ENCODE peak calls at places on chromosomes 2 and 18, in five cellular contexts. B, A, O, P and X are unnamed samples.

GRCh38 chr2:74239346-74239745 is 40.9 kb downstream of the MTHFD2 start:
- DNase-seq in B (no peak), A (no peak), O (no peak), P (no peak), X (no peak)

GRCh38 chr2:239469101-239469960 is 68.5 kb upstream of the HDAC4 start:
- DNase-seq in B (no peak), A (no peak), O (no peak), P (no peak), X (no peak)

GRCh38 chr2:102206666-102207341 is 20.0 kb downstream of the IL1RL2 start:
- DNase-seq in B (no peak), A (no peak), O (no peak), P (peak; percentile 18), X (no peak)

GRCh38 chr2:227862741-227863588 is 8.5 kb upstream of the DAW1 start:
- DNase-seq in B (no peak), A (peak; percentile 54), O (no peak), P (peak; percentile 42), X (peak; percentile 85)

GRCh38 chr18:28267878-28268625 is 91.1 kb upstream of the CDH2 start:
- DNase-seq in B (no peak), A (no peak), O (no peak), P (no peak), X (no peak)

GRCh38 chr2:226414313-226414712 is 385.3 kb downstream of the IRS1 start:
- DNase-seq in B (no peak), A (no peak), O (no peak), P (no peak), X (no peak)

GRCh38 chr2:23595601-23596251 is 210.7 kb downstream of the KLHL29 start:
- DNase-seq in B (no peak), A (peak; percentile 45), O (no peak), P (no peak), X (no peak)

GRCh38 chr2:182907081-182907830 is 40.8 kb upstream of the FRZB start:
- DNase-seq in B (no peak), A (no peak), O (no peak), P (peak; percentile 67), X (no peak)

GRCh38 chr2:105691942-105692341 is 52.8 kb upstream of the NCK2 start:
- DNase-seq in B (no peak), A (no peak), O (peak; percentile 17), P (no peak), X (no peak)

GRCh38 chr2:173854840-173855239 is 110.3 kb downstream of the SP3 start:
- DNase-seq in B (no peak), A (no peak), O (no peak), P (no peak), X (peak; percentile 9)

GRCh38 chr2:184920451-184920965 is 322.2 kb downstream of the ZNF804A start:
- DNase-seq in B (no peak), A (no peak), O (no peak), P (no peak), X (no peak)

GRCh38 chr2:227033471-227034148 is 130.4 kb downstream of the COL4A4 start:
- DNase-seq in B (peak; percentile 28), A (peak; percentile 43), O (no peak), P (peak; percentile 86), X (peak; percentile 50)

GRCh38 chr2:128280901-128281321 is 37.8 kb downstream of the HS6ST1 start:
- DNase-seq in B (no peak), A (no peak), O (no peak), P (no peak), X (no peak)

GRCh38 chr2:191180712-191181111 is 29.9 kb upstream of the STAT4 start:
- DNase-seq in B (no peak), A (no peak), O (no peak), P (no peak), X (no peak)

GRCh38 chr2:98313512-98314250 is 32.6 kb upstream of the CNGA3 start:
- DNase-seq in B (no peak), A (no peak), O (no peak), P (no peak), X (no peak)

GRCh38 chr18:56516769-56517168 is 121.6 kb downstream of the TXNL1 start:
- DNase-seq in B (no peak), A (no peak), O (no peak), P (no peak), X (no peak)

GRCh38 chr18:74283255-74283554 is 8.6 kb downstream of the CYB5A start:
- DNase-seq in B (no peak), A (no peak), O (no peak), P (no peak), X (no peak)

GRCh38 chr2:168851674-168852320 is 38.4 kb downstream of the SPC25 start:
- DNase-seq in B (peak; percentile 81), A (no peak), O (no peak), P (no peak), X (no peak)

GRCh38 chr2:190578158-190579057 is 43.9 kb upstream of the NEMP2 start:
- DNase-seq in B (peak; percentile 27), A (peak; percentile 66), O (no peak), P (no peak), X (peak; percentile 46)

GRCh38 chr2:5693288-5694015 is 1.3 kb downstream of the SOX11 start:
- DNase-seq in B (no peak), A (no peak), O (no peak), P (peak; percentile 36), X (peak; percentile 16)

GRCh38 chr2:238814815-238815214 is 33.1 kb upstream of the TWIST2 start:
- DNase-seq in B (no peak), A (no peak), O (no peak), P (no peak), X (no peak)

GRCh38 chr2:28869494-28870145 is 489 bp downstream of the TRMT61B start:
- DNase-seq in B (no peak), A (no peak), O (no peak), P (peak; percentile 6), X (no peak)

GRCh38 chr2:220044383-220044782 is 417.0 kb downstream of the SLC4A3 start:
- DNase-seq in B (no peak), A (no peak), O (no peak), P (peak; percentile 22), X (no peak)

GRCh38 chr2:23803275-23803964 is 123.5 kb downstream of the ATAD2B start:
- DNase-seq in B (no peak), A (no peak), O (no peak), P (no peak), X (no peak)

GRCh38 chr2:29114514-29114840 is 738 bp upstream of the CLIP4 start:
- DNase-seq in B (no peak), A (no peak), O (no peak), P (no peak), X (no peak)

GRCh38 chr2:1501991-1502390 is 88.7 kb downstream of the TPO start:
- DNase-seq in B (no peak), A (no peak), O (no peak), P (no peak), X (no peak)

GRCh38 chr2:175036582-175037018 is 31.4 kb upstream of the CHN1 start:
- DNase-seq in B (peak; percentile 55), A (peak; percentile 60), O (no peak), P (peak; percentile 70), X (peak; percentile 44)

GRCh38 chr2:15457868-15458267 is 103.3 kb downstream of the NBAS start:
- DNase-seq in B (no peak), A (no peak), O (no peak), P (no peak), X (no peak)

DNA sequence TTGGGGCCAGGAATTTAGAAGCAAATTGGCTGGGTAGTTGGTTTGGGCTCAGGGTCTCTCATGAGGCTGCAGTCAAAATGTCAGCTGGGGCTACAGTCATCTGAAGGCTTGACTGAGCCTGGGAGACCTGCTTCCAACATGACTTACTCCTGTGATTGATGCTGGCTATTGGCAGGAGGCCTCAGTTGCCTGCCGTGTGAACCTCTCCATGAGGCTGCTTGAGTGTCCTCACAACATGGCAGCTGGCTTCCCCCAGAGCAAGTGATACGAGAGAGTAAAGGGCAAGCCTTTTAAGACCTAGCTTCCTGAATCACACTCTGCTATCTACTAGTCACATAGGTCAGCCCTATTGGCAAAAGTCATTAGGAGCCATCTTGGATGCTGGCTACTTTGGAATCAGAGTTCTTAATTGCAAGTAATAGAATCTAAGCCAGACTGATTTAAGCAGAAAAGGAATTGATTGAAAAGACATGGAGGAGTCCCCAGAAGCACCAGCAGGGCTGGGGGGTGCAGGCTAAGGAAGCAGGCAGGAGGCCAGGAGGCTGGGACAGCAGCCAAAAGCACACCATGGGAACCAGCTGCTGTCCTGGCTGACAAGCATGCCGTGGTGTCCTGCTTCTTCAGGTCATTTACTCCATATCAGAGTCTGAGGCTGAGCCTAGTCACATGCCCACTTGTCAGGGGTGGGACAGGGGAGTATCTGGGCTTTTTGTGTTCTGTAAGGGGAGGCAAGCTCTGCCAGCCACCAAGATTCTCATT is 7.8 kb upstream of the GIGYF2 start:
- DNase-seq in B (no peak), A (no peak), O (no peak), P (no peak), X (no peak)
- TF ChIP-seq JUNB in B (no peak), A (no peak), O (no peak), P (no peak), X (no peak)

GRCh38 chr2:196249860-196250259 is 78.5 kb upstream of the STK17B start:
- DNase-seq in B (no peak), A (no peak), O (no peak), P (no peak), X (no peak)
- TF ChIP-seq JUNB in B (no peak), A (no peak), O (no peak), P (no peak), X (no peak)

GRCh38 chr2:165205865-165206264 is 2.0 kb upstream of the SCN3A start:
- DNase-seq in B (no peak), A (no peak), O (no peak), P (no peak), X (no peak)

GRCh38 chr2:165203689-165204559 is at the start of gene SCN3A:
- DNase-seq in B (peak; percentile 13), A (peak; percentile 54), O (no peak), P (peak; percentile 85), X (peak; percentile 51)

GRCh38 chr2:165197346-165197745 is 6.5 kb downstream of the SCN3A start:
- DNase-seq in B (no peak), A (no peak), O (no peak), P (no peak), X (no peak)

GRCh38 chr2:165198181-165198580 is 5.7 kb downstream of the SCN3A start:
- DNase-seq in B (no peak), A (no peak), O (no peak), P (no peak), X (no peak)

DNA sequence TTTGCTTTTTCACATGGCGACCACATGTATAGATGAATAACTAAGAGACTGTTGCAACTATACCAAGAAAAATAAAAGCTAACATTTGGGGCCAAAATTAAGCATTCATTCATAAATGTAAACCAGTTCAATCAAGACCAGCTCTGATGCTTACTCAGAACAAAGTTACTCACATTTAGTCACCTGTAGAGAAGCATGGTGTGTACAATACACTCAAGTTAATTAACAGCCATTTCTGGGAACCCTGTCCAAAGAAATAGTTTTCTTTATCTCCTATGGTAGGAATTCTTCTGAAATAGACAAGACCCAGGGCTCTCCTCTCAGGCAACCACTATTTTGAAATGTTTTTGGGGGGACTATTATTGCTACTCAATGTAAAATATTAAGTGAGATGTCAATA is 1.6 kb downstream of the SCN3A start:
- DNase-seq in B (no peak), A (no peak), O (no peak), P (no peak), X (no peak)
- TF ChIP-seq JUNB in B (no peak), A (no peak), O (no peak), P (no peak), X (no peak)

DNA sequence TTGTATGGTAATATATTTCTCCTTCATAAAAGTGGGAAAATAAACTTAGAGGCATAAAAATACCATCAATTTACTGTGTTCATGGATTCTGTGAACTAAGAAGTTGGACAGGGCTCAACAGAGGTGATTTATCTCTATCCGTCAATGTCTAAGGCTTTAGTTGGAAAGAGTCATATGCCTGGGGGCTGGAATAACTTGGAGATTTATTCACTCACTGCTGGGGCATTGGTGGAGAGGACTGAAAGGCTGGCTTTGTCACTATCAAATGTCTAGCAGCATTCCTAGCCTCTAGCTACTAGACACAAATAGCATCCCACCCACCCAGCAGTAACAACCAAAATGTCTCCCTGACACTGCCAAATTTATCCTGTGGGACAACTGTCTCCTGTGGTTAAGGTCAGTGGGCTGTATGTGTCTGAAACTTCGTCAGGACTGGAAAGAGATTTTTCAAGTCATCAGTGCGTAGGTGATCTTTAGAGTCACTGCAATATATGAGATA is 71.0 kb downstream of the EVA1A start:
- DNase-seq in B (no peak), A (no peak), O (no peak), P (no peak), X (no peak)
- TF ChIP-seq JUNB in B (no peak), A (no peak), O (no peak), P (no peak), X (no peak)